ENCODE peak calls at places on chromosome 2, in four cellular contexts. One of them, this sample, is unnamed.

GRCh38 chr2:37119182-37119581 is 34.9 kb downstream of the GPATCH11 start:
- DNase-seq in activated T-cell treated with anti-CD3 and anti-CD28 coated beads for 48 hours: no peak
- DNase-seq in A673: no peak
- DNase-seq in HCEC 1CT: no peak
- DNase-seq in this sample: no peak

GRCh38 chr2:224248944-224249371 is 152.9 kb downstream of the FAM124B start:
- DNase-seq in activated T-cell treated with anti-CD3 and anti-CD28 coated beads for 48 hours: no peak
- DNase-seq in A673: no peak
- DNase-seq in HCEC 1CT: peak
- DNase-seq in this sample: no peak

GRCh38 chr2:60533114-60534033 is 20.1 kb downstream of the BCL11A start:
- DNase-seq in activated T-cell treated with anti-CD3 and anti-CD28 coated beads for 48 hours: no peak
- DNase-seq in A673: no peak
- DNase-seq in HCEC 1CT: no peak
- DNase-seq in this sample: no peak

GRCh38 chr2:132757676-132758075 is 87.7 kb upstream of the LYPD1 start:
- DNase-seq in activated T-cell treated with anti-CD3 and anti-CD28 coated beads for 48 hours: no peak
- DNase-seq in A673: no peak
- DNase-seq in HCEC 1CT: peak
- DNase-seq in this sample: peak

GRCh38 chr2:17373736-17374135 is 144.5 kb downstream of the RAD51AP2 start:
- DNase-seq in activated T-cell treated with anti-CD3 and anti-CD28 coated beads for 48 hours: no peak
- DNase-seq in A673: no peak
- DNase-seq in HCEC 1CT: peak
- DNase-seq in this sample: peak

GRCh38 chr2:152097291-152098032 is 1.4 kb downstream of the CACNB4 start:
- DNase-seq in activated T-cell treated with anti-CD3 and anti-CD28 coated beads for 48 hours: no peak
- DNase-seq in A673: peak
- DNase-seq in HCEC 1CT: no peak
- DNase-seq in this sample: peak

GRCh38 chr2:224569654-224570053 is 15.5 kb downstream of the CUL3 start:
- DNase-seq in activated T-cell treated with anti-CD3 and anti-CD28 coated beads for 48 hours: no peak
- DNase-seq in A673: no peak
- DNase-seq in HCEC 1CT: no peak
- DNase-seq in this sample: no peak

GRCh38 chr2:27796991-27797752 is 25.7 kb downstream of the MRPL33 start:
- DNase-seq in activated T-cell treated with anti-CD3 and anti-CD28 coated beads for 48 hours: no peak
- DNase-seq in A673: no peak
- DNase-seq in HCEC 1CT: no peak
- DNase-seq in this sample: no peak

GRCh38 chr2:8574196-8575010 is 107.5 kb upstream of the ID2 start:
- DNase-seq in activated T-cell treated with anti-CD3 and anti-CD28 coated beads for 48 hours: no peak
- DNase-seq in A673: no peak
- DNase-seq in HCEC 1CT: no peak
- DNase-seq in this sample: no peak

GRCh38 chr2:238921681-238922319 is 73.9 kb downstream of the TWIST2 start:
- DNase-seq in activated T-cell treated with anti-CD3 and anti-CD28 coated beads for 48 hours: no peak
- DNase-seq in A673: no peak
- DNase-seq in HCEC 1CT: no peak
- DNase-seq in this sample: no peak

GRCh38 chr2:33810046-33810835 is 211.1 kb upstream of the FAM98A start:
- DNase-seq in activated T-cell treated with anti-CD3 and anti-CD28 coated beads for 48 hours: no peak
- DNase-seq in A673: no peak
- DNase-seq in HCEC 1CT: no peak
- DNase-seq in this sample: no peak

GRCh38 chr2:191202209-191202721 is 42.9 kb upstream of the MYO1B start:
- DNase-seq in activated T-cell treated with anti-CD3 and anti-CD28 coated beads for 48 hours: no peak
- DNase-seq in A673: peak
- DNase-seq in HCEC 1CT: peak
- DNase-seq in this sample: peak

GRCh38 chr2:174673876-174674275 is 76.3 kb upstream of the WIPF1 start:
- DNase-seq in activated T-cell treated with anti-CD3 and anti-CD28 coated beads for 48 hours: no peak
- DNase-seq in A673: no peak
- DNase-seq in HCEC 1CT: no peak
- DNase-seq in this sample: no peak

GRCh38 chr2:195337597-195337996 is 319.4 kb upstream of the SLC39A10 start:
- DNase-seq in activated T-cell treated with anti-CD3 and anti-CD28 coated beads for 48 hours: no peak
- DNase-seq in A673: no peak
- DNase-seq in HCEC 1CT: no peak
- DNase-seq in this sample: no peak

GRCh38 chr2:35365859-35366258 is 989.7 kb upstream of the CRIM1 start:
- DNase-seq in activated T-cell treated with anti-CD3 and anti-CD28 coated beads for 48 hours: no peak
- DNase-seq in A673: peak
- DNase-seq in HCEC 1CT: peak
- DNase-seq in this sample: peak

GRCh38 chr2:32901313-32901712 is 45.4 kb upstream of the LTBP1 start:
- DNase-seq in activated T-cell treated with anti-CD3 and anti-CD28 coated beads for 48 hours: no peak
- DNase-seq in A673: no peak
- DNase-seq in HCEC 1CT: no peak
- DNase-seq in this sample: no peak

GRCh38 chr2:31440764-31441163 is 26.2 kb upstream of the XDH start:
- DNase-seq in activated T-cell treated with anti-CD3 and anti-CD28 coated beads for 48 hours: no peak
- DNase-seq in A673: no peak
- DNase-seq in HCEC 1CT: peak
- DNase-seq in this sample: peak

GRCh38 chr2:225400060-225400511 is 576 bp downstream of the NYAP2 start:
- DNase-seq in activated T-cell treated with anti-CD3 and anti-CD28 coated beads for 48 hours: no peak
- DNase-seq in A673: peak
- DNase-seq in HCEC 1CT: peak
- DNase-seq in this sample: peak

GRCh38 chr2:165594935-165595255 is 125.4 kb downstream of the CSRNP3 start:
- DNase-seq in activated T-cell treated with anti-CD3 and anti-CD28 coated beads for 48 hours: no peak
- DNase-seq in A673: no peak
- DNase-seq in HCEC 1CT: no peak
- DNase-seq in this sample: no peak

GRCh38 chr2:9748586-9748985 is 94.7 kb upstream of the TAF1B start:
- DNase-seq in activated T-cell treated with anti-CD3 and anti-CD28 coated beads for 48 hours: no peak
- DNase-seq in A673: no peak
- DNase-seq in HCEC 1CT: no peak
- DNase-seq in this sample: peak

GRCh38 chr2:144582651-144583361 is 62.9 kb upstream of the ZEB2 start:
- DNase-seq in activated T-cell treated with anti-CD3 and anti-CD28 coated beads for 48 hours: no peak
- DNase-seq in A673: no peak
- DNase-seq in HCEC 1CT: no peak
- DNase-seq in this sample: no peak

This sample was measured in foreskin keratinocyte.